ENCODE peak calls at places on chromosomes 3 and 15, in five cellular contexts. One of them, this sample, is unnamed.

GRCh38 chr3:57796261-57796660 is 40.2 kb downstream of the SLMAP start:
- DNase-seq in HEK293T: no peak
- DNase-seq in omental fat pad: no peak
- DNase-seq in fibroblast of mammary gland: peak
- DNase-seq in SK-N-DZ: no peak
- DNase-seq in this sample: peak

GRCh38 chr3:12545473-12545791 is at the start of gene MKRN2OS:
- DNase-seq in fibroblast of mammary gland: peak
- DNase-seq in omental fat pad: no peak
- DNase-seq in SK-N-DZ: no peak
- DNase-seq in HEK293T: no peak
- DNase-seq in this sample: no peak

GRCh38 chr3:186985713-186986364 is 55.5 kb downstream of the ST6GAL1 start:
- DNase-seq in omental fat pad: no peak
- DNase-seq in fibroblast of mammary gland: no peak
- DNase-seq in SK-N-DZ: no peak
- DNase-seq in HEK293T: no peak
- DNase-seq in this sample: peak

GRCh38 chr15:98809273-98809672 is 160.9 kb downstream of the IGF1R start:
- DNase-seq in HEK293T: no peak
- DNase-seq in SK-N-DZ: no peak
- DNase-seq in omental fat pad: no peak
- DNase-seq in fibroblast of mammary gland: no peak
- DNase-seq in this sample: no peak

GRCh38 chr15:83396071-83396470 is 51.1 kb upstream of the SH3GL3 start:
- DNase-seq in SK-N-DZ: no peak
- DNase-seq in HEK293T: no peak
- DNase-seq in fibroblast of mammary gland: no peak
- DNase-seq in omental fat pad: no peak
- DNase-seq in this sample: no peak

GRCh38 chr3:113165841-113166240 is 45.5 kb upstream of the BOC start:
- DNase-seq in HEK293T: no peak
- DNase-seq in SK-N-DZ: no peak
- DNase-seq in fibroblast of mammary gland: no peak
- DNase-seq in omental fat pad: no peak
- DNase-seq in this sample: no peak

GRCh38 chr3:11924518-11924917 is 77.8 kb upstream of the TAMM41 start:
- DNase-seq in omental fat pad: no peak
- DNase-seq in SK-N-DZ: no peak
- DNase-seq in HEK293T: no peak
- DNase-seq in fibroblast of mammary gland: no peak
- DNase-seq in this sample: no peak

GRCh38 chr3:120741320-120741719 is 996 bp downstream of the RABL3 start:
- DNase-seq in fibroblast of mammary gland: no peak
- DNase-seq in HEK293T: no peak
- DNase-seq in SK-N-DZ: no peak
- DNase-seq in omental fat pad: no peak
- DNase-seq in this sample: no peak

GRCh38 chr3:16205156-16205870 is 30.8 kb downstream of the GALNT15 start:
- DNase-seq in SK-N-DZ: no peak
- DNase-seq in omental fat pad: no peak
- DNase-seq in HEK293T: no peak
- DNase-seq in fibroblast of mammary gland: peak
- DNase-seq in this sample: no peak

GRCh38 chr15:40929730-40930429 is 740 bp downstream of the DLL4 start:
- DNase-seq in SK-N-DZ: peak
- DNase-seq in omental fat pad: no peak
- DNase-seq in fibroblast of mammary gland: peak
- DNase-seq in HEK293T: no peak
- DNase-seq in this sample: no peak

GRCh38 chr3:185308126-185308754 is 54.4 kb upstream of the EHHADH start:
- DNase-seq in SK-N-DZ: peak
- DNase-seq in fibroblast of mammary gland: peak
- DNase-seq in HEK293T: peak
- DNase-seq in omental fat pad: peak
- DNase-seq in this sample: peak

GRCh38 chr15:66841953-66842681 is 140.1 kb downstream of the SMAD6 start:
- DNase-seq in SK-N-DZ: no peak
- DNase-seq in omental fat pad: peak
- DNase-seq in HEK293T: peak
- DNase-seq in fibroblast of mammary gland: peak
- DNase-seq in this sample: peak

GRCh38 chr15:70643106-70643782 is 120.1 kb downstream of the UACA start:
- DNase-seq in HEK293T: no peak
- DNase-seq in SK-N-DZ: no peak
- DNase-seq in omental fat pad: no peak
- DNase-seq in fibroblast of mammary gland: no peak
- DNase-seq in this sample: no peak

GRCh38 chr3:31908391-31909097 is 72.5 kb downstream of the OSBPL10 start:
- DNase-seq in SK-N-DZ: no peak
- DNase-seq in fibroblast of mammary gland: peak
- DNase-seq in omental fat pad: no peak
- DNase-seq in HEK293T: no peak
- DNase-seq in this sample: no peak

GRCh38 chr3:126365351-126366274 is 8.4 kb upstream of the KLF15 start:
- DNase-seq in fibroblast of mammary gland: no peak
- DNase-seq in omental fat pad: no peak
- DNase-seq in HEK293T: no peak
- DNase-seq in SK-N-DZ: no peak
- DNase-seq in this sample: no peak

GRCh38 chr15:62796296-62796695 is 246.3 kb upstream of the TPM1 start:
- DNase-seq in HEK293T: no peak
- DNase-seq in omental fat pad: no peak
- DNase-seq in SK-N-DZ: no peak
- DNase-seq in fibroblast of mammary gland: no peak
- DNase-seq in this sample: no peak

GRCh38 chr3:54670269-54671000 is 257.4 kb downstream of the LRTM1 start:
- DNase-seq in HEK293T: peak
- DNase-seq in omental fat pad: no peak
- DNase-seq in fibroblast of mammary gland: no peak
- DNase-seq in SK-N-DZ: peak
- DNase-seq in this sample: no peak

GRCh38 chr3:101519685-101520365 is 6.8 kb upstream of the SENP7 start:
- DNase-seq in omental fat pad: no peak
- DNase-seq in HEK293T: no peak
- DNase-seq in SK-N-DZ: no peak
- DNase-seq in fibroblast of mammary gland: no peak
- DNase-seq in this sample: no peak

GRCh38 chr3:44825264-44825925 is 36.3 kb upstream of the TMEM42 start:
- DNase-seq in HEK293T: no peak
- DNase-seq in SK-N-DZ: peak
- DNase-seq in fibroblast of mammary gland: peak
- DNase-seq in omental fat pad: no peak
- DNase-seq in this sample: no peak

GRCh38 chr3:143084856-143085731 is 34.5 kb upstream of the CHST2 start:
- DNase-seq in omental fat pad: no peak
- DNase-seq in SK-N-DZ: peak
- DNase-seq in HEK293T: no peak
- DNase-seq in fibroblast of mammary gland: peak
- DNase-seq in this sample: no peak

GRCh38 chr15:37907136-37907535 is 27.3 kb upstream of the TMCO5A start:
- DNase-seq in HEK293T: no peak
- DNase-seq in SK-N-DZ: no peak
- DNase-seq in fibroblast of mammary gland: peak
- DNase-seq in omental fat pad: no peak
- DNase-seq in this sample: no peak

GRCh38 chr15:78642341-78642740 is 1.3 kb upstream of the CHRNB4 start:
- DNase-seq in SK-N-DZ: peak
- DNase-seq in HEK293T: no peak
- DNase-seq in fibroblast of mammary gland: no peak
- DNase-seq in omental fat pad: no peak
- DNase-seq in this sample: no peak

GRCh38 chr15:63481105-63481810 is 23.1 kb upstream of the USP3 start:
- DNase-seq in fibroblast of mammary gland: peak
- DNase-seq in omental fat pad: no peak
- DNase-seq in SK-N-DZ: no peak
- DNase-seq in HEK293T: no peak
- DNase-seq in this sample: no peak

GRCh38 chr15:23589012-23589411 is 23.5 kb downstream of the MKRN3 start:
- DNase-seq in HEK293T: no peak
- DNase-seq in fibroblast of mammary gland: no peak
- DNase-seq in omental fat pad: no peak
- DNase-seq in SK-N-DZ: no peak
- DNase-seq in this sample: no peak

GRCh38 chr3:81484532-81484931 is 276.9 kb downstream of the GBE1 start:
- DNase-seq in HEK293T: no peak
- DNase-seq in fibroblast of mammary gland: no peak
- DNase-seq in SK-N-DZ: no peak
- DNase-seq in omental fat pad: no peak
- DNase-seq in this sample: no peak

GRCh38 chr3:188584162-188584529 is 430.2 kb downstream of the LPP start:
- DNase-seq in SK-N-DZ: no peak
- DNase-seq in HEK293T: no peak
- DNase-seq in omental fat pad: no peak
- DNase-seq in fibroblast of mammary gland: peak
- DNase-seq in this sample: no peak

GRCh38 chr3:24590344-24590880 is 95.8 kb upstream of the THRB start:
- DNase-seq in fibroblast of mammary gland: peak
- DNase-seq in omental fat pad: no peak
- DNase-seq in HEK293T: no peak
- DNase-seq in SK-N-DZ: no peak
- DNase-seq in this sample: no peak

GRCh38 chr15:65033659-65034269 is 4.3 kb upstream of the MTFMT start:
- DNase-seq in fibroblast of mammary gland: peak
- DNase-seq in SK-N-DZ: peak
- DNase-seq in omental fat pad: no peak
- DNase-seq in HEK293T: peak
- DNase-seq in this sample: peak

GRCh38 chr3:195094211-195094921 is 176.6 kb downstream of the XXYLT1 start:
- DNase-seq in fibroblast of mammary gland: no peak
- DNase-seq in HEK293T: no peak
- DNase-seq in SK-N-DZ: no peak
- DNase-seq in omental fat pad: no peak
- DNase-seq in this sample: no peak

GRCh38 chr15:39172380-39173281 is 408.2 kb upstream of the THBS1 start:
- DNase-seq in fibroblast of mammary gland: peak
- DNase-seq in omental fat pad: no peak
- DNase-seq in SK-N-DZ: no peak
- DNase-seq in HEK293T: no peak
- DNase-seq in this sample: no peak

GRCh38 chr3:193796089-193796488 is 203.1 kb downstream of the OPA1 start:
- DNase-seq in HEK293T: no peak
- DNase-seq in fibroblast of mammary gland: no peak
- DNase-seq in SK-N-DZ: no peak
- DNase-seq in omental fat pad: no peak
- DNase-seq in this sample: no peak

GRCh38 chr15:68531794-68532193 is 47.0 kb upstream of the CORO2B start:
- DNase-seq in HEK293T: no peak
- DNase-seq in fibroblast of mammary gland: no peak
- DNase-seq in omental fat pad: no peak
- DNase-seq in SK-N-DZ: no peak
- DNase-seq in this sample: no peak

GRCh38 chr15:28885630-28886430 is at the start of gene APBA2:
- DNase-seq in fibroblast of mammary gland: peak
- DNase-seq in omental fat pad: no peak
- DNase-seq in HEK293T: peak
- DNase-seq in SK-N-DZ: peak
- DNase-seq in this sample: peak

GRCh38 chr3:28279770-28280169 is 38.4 kb downstream of the CMC1 start:
- DNase-seq in SK-N-DZ: no peak
- DNase-seq in fibroblast of mammary gland: peak
- DNase-seq in HEK293T: no peak
- DNase-seq in omental fat pad: no peak
- DNase-seq in this sample: no peak

GRCh38 chr3:42696356-42697301 is 6.0 kb downstream of the HHATL start:
- DNase-seq in fibroblast of mammary gland: no peak
- DNase-seq in SK-N-DZ: no peak
- DNase-seq in omental fat pad: peak
- DNase-seq in HEK293T: no peak
- DNase-seq in this sample: peak

GRCh38 chr3:56119575-56120349 is 348.5 kb downstream of the ERC2 start:
- DNase-seq in fibroblast of mammary gland: peak
- DNase-seq in HEK293T: no peak
- DNase-seq in omental fat pad: no peak
- DNase-seq in SK-N-DZ: no peak
- DNase-seq in this sample: no peak

GRCh38 chr3:141360888-141361598 is 7.3 kb upstream of the ZBTB38 start:
- DNase-seq in HEK293T: peak
- DNase-seq in fibroblast of mammary gland: peak
- DNase-seq in SK-N-DZ: peak
- DNase-seq in omental fat pad: no peak
- DNase-seq in this sample: peak

This sample was measured in D341Med.